ENCODE peak calls at places on chromosomes 6 and 20, in five cellular contexts. One of them, this sample, is unnamed.

GRCh38 chr6:20833881-20834515 is 299.7 kb downstream of the CDKAL1 start:
- DNase-seq in K562: no peak
- DNase-seq in HepG2: no peak
- DNase-seq in SK-N-SH: no peak
- DNase-seq in HCT116: no peak
- DNase-seq in this sample: no peak

GRCh38 chr20:15927893-15928650 is 645.2 kb downstream of the KIF16B start:
- DNase-seq in HCT116: no peak
- DNase-seq in K562: no peak
- DNase-seq in SK-N-SH: no peak
- DNase-seq in HepG2: no peak
- DNase-seq in this sample: no peak

GRCh38 chr20:33846291-33846916 is 35.3 kb downstream of the CHMP4B start:
- DNase-seq in HepG2: no peak
- DNase-seq in HCT116: no peak
- DNase-seq in SK-N-SH: no peak
- DNase-seq in K562: peak; percentile 41
- DNase-seq in this sample: no peak

GRCh38 chr6:114364295-114364694 is 21.5 kb upstream of the HS3ST5 start:
- DNase-seq in HCT116: no peak
- DNase-seq in HepG2: peak; percentile 34
- DNase-seq in K562: no peak
- DNase-seq in SK-N-SH: no peak
- DNase-seq in this sample: no peak

GRCh38 chr6:160667854-160668481 is 3.9 kb upstream of the LPA start:
- DNase-seq in K562: peak; percentile 72
- DNase-seq in HCT116: peak; percentile 35
- DNase-seq in SK-N-SH: peak; percentile 26
- DNase-seq in HepG2: peak; percentile 50
- DNase-seq in this sample: peak; percentile 45

GRCh38 chr6:131103296-131103695 is 32.0 kb upstream of the AKAP7 start:
- DNase-seq in K562: no peak
- DNase-seq in SK-N-SH: no peak
- DNase-seq in HepG2: no peak
- DNase-seq in HCT116: no peak
- DNase-seq in this sample: no peak

GRCh38 chr6:132209351-132209750 is 191.9 kb downstream of the MOXD1 start:
- DNase-seq in SK-N-SH: no peak
- DNase-seq in HepG2: no peak
- DNase-seq in K562: no peak
- DNase-seq in HCT116: peak; percentile 54
- DNase-seq in this sample: peak; percentile 12

GRCh38 chr6:158253248-158253647 is 59.0 kb upstream of the TULP4 start:
- DNase-seq in K562: no peak
- DNase-seq in HepG2: no peak
- DNase-seq in HCT116: no peak
- DNase-seq in SK-N-SH: no peak
- DNase-seq in this sample: no peak

GRCh38 chr6:34543421-34543820 is 12.7 kb downstream of the SPDEF start:
- DNase-seq in HCT116: no peak
- DNase-seq in SK-N-SH: no peak
- DNase-seq in HepG2: no peak
- DNase-seq in K562: no peak
- DNase-seq in this sample: no peak
- TF ChIP-seq JUND in HCT116: no peak
- TF ChIP-seq JUND in SK-N-SH: no peak
- TF ChIP-seq JUND in HepG2: no peak
- TF ChIP-seq JUND in K562: no peak
- TF ChIP-seq JUND in this sample: no peak

GRCh38 chr6:108115598-108116058 is 41.1 kb upstream of the OSTM1 start:
- DNase-seq in HCT116: peak; percentile 41
- DNase-seq in K562: peak; percentile 51
- DNase-seq in SK-N-SH: peak; percentile 77
- DNase-seq in HepG2: peak; percentile 47
- DNase-seq in this sample: peak; percentile 82
- TF ChIP-seq JUND in HCT116: no peak
- TF ChIP-seq JUND in K562: no peak
- TF ChIP-seq JUND in SK-N-SH: no peak
- TF ChIP-seq JUND in HepG2: no peak
- TF ChIP-seq JUND in this sample: no peak

GRCh38 chr20:11165789-11166188 is 492.0 kb upstream of the JAG1 start:
- DNase-seq in HepG2: no peak
- DNase-seq in K562: no peak
- DNase-seq in HCT116: no peak
- DNase-seq in SK-N-SH: no peak
- DNase-seq in this sample: no peak
- TF ChIP-seq JUND in HepG2: no peak
- TF ChIP-seq JUND in K562: no peak
- TF ChIP-seq JUND in HCT116: no peak
- TF ChIP-seq JUND in SK-N-SH: no peak
- TF ChIP-seq JUND in this sample: no peak

DNA sequence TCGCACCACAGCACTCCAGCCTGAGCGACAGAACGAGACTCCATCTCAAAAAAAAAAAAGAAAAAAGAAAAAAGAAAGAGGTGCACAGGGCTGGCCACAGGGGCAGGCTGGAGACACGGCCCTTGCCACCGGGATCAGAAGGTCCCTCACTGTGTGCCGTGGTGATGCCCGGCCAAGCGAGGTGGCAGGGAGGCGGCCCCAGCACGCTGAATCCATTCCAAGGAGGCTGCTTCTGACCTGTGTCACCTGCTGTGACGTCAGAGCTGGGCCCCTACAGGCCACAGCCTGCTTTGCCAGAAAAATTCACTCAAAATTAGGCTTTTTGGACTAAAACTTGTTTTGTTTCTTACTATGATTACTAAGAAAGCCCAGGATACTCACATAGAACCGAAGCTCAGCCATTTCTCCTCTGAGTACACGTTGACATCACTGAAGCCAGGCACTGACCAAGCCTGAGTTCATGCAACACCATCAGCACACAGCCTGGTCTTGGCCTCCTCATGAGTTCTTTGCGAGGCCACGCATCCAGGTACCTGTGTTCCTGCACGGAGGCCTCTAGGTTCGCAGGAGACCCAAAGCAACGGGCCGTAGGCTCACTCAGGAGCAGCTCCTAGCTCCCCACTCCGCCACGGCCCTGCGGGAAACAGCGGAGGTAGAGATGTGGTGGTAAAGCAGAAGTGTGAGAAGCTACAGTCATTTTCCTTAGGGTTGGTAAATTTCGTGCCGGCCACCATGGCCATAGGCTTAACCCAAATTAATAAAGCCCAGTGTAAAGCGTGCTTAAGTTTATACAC is 67.8 kb downstream of the THBS2 start:
- DNase-seq in HCT116: no peak
- DNase-seq in HepG2: no peak
- DNase-seq in K562: no peak
- DNase-seq in SK-N-SH: no peak
- DNase-seq in this sample: no peak
- TF ChIP-seq JUND in HCT116: no peak
- TF ChIP-seq JUND in HepG2: no peak
- TF ChIP-seq JUND in K562: no peak
- TF ChIP-seq JUND in SK-N-SH: no peak
- TF ChIP-seq JUND in this sample: no peak

This sample was measured in T47D.